ENCODE peak calls at places on chromosomes 2 and 18, in four cellular contexts. One of them, this sample, is unnamed.

GRCh38 chr18:24023185-24023814 is 8.7 kb downstream of the TTC39C start:
- DNase-seq in WTC11: peak
- DNase-seq in HFFc6: no peak
- DNase-seq in activated CD8-positive, alpha-beta T cell treated with anti-CD3 and anti-CD28 coated beads for 36 hours: peak
- DNase-seq in this sample: no peak

GRCh38 chr2:41853427-41854191 is 194.2 kb upstream of the PKDCC start:
- DNase-seq in WTC11: peak
- DNase-seq in HFFc6: peak
- DNase-seq in activated CD8-positive, alpha-beta T cell treated with anti-CD3 and anti-CD28 coated beads for 36 hours: peak
- DNase-seq in this sample: no peak

GRCh38 chr2:193965263-193965662 is 1691.8 kb upstream of the SLC39A10 start:
- DNase-seq in WTC11: no peak
- DNase-seq in HFFc6: no peak
- DNase-seq in activated CD8-positive, alpha-beta T cell treated with anti-CD3 and anti-CD28 coated beads for 36 hours: no peak
- DNase-seq in this sample: no peak

GRCh38 chr18:62258606-62259005 is 66.5 kb upstream of the TNFRSF11A start:
- DNase-seq in WTC11: no peak
- DNase-seq in HFFc6: no peak
- DNase-seq in activated CD8-positive, alpha-beta T cell treated with anti-CD3 and anti-CD28 coated beads for 36 hours: no peak
- DNase-seq in this sample: no peak

GRCh38 chr2:98455494-98455976 is 10.9 kb downstream of the INPP4A start:
- DNase-seq in WTC11: no peak
- DNase-seq in HFFc6: peak
- DNase-seq in activated CD8-positive, alpha-beta T cell treated with anti-CD3 and anti-CD28 coated beads for 36 hours: peak
- DNase-seq in this sample: no peak

GRCh38 chr2:143740431-143740830 is 611.2 kb downstream of the ARHGAP15 start:
- DNase-seq in WTC11: no peak
- DNase-seq in HFFc6: no peak
- DNase-seq in activated CD8-positive, alpha-beta T cell treated with anti-CD3 and anti-CD28 coated beads for 36 hours: no peak
- DNase-seq in this sample: no peak

GRCh38 chr2:220913384-220913783 is 658.7 kb downstream of the EPHA4 start:
- DNase-seq in WTC11: no peak
- DNase-seq in HFFc6: no peak
- DNase-seq in activated CD8-positive, alpha-beta T cell treated with anti-CD3 and anti-CD28 coated beads for 36 hours: no peak
- DNase-seq in this sample: no peak

GRCh38 chr2:27400348-27401135 is 8.8 kb downstream of the PPM1G start:
- DNase-seq in WTC11: no peak
- DNase-seq in HFFc6: no peak
- DNase-seq in activated CD8-positive, alpha-beta T cell treated with anti-CD3 and anti-CD28 coated beads for 36 hours: no peak
- DNase-seq in this sample: no peak

GRCh38 chr18:24065942-24066341 is 51.4 kb downstream of the TTC39C start:
- DNase-seq in WTC11: no peak
- DNase-seq in HFFc6: no peak
- DNase-seq in activated CD8-positive, alpha-beta T cell treated with anti-CD3 and anti-CD28 coated beads for 36 hours: no peak
- DNase-seq in this sample: no peak

GRCh38 chr2:42171396-42171971 is 2.3 kb downstream of the EML4 start:
- DNase-seq in WTC11: no peak
- DNase-seq in HFFc6: no peak
- DNase-seq in activated CD8-positive, alpha-beta T cell treated with anti-CD3 and anti-CD28 coated beads for 36 hours: no peak
- DNase-seq in this sample: no peak

GRCh38 chr2:79972661-79973060 is 331.9 kb downstream of the LRRTM1 start:
- DNase-seq in WTC11: no peak
- DNase-seq in HFFc6: no peak
- DNase-seq in activated CD8-positive, alpha-beta T cell treated with anti-CD3 and anti-CD28 coated beads for 36 hours: no peak
- DNase-seq in this sample: no peak

GRCh38 chr2:128325665-128326181 is 7.1 kb upstream of the HS6ST1 start:
- DNase-seq in WTC11: no peak
- DNase-seq in HFFc6: no peak
- DNase-seq in activated CD8-positive, alpha-beta T cell treated with anti-CD3 and anti-CD28 coated beads for 36 hours: no peak
- DNase-seq in this sample: peak

GRCh38 chr2:124824441-124824840 is 799.4 kb downstream of the CNTNAP5 start:
- DNase-seq in WTC11: no peak
- DNase-seq in HFFc6: no peak
- DNase-seq in activated CD8-positive, alpha-beta T cell treated with anti-CD3 and anti-CD28 coated beads for 36 hours: no peak
- DNase-seq in this sample: no peak

GRCh38 chr2:121093735-121094520 is 191.1 kb downstream of the TFCP2L1 start:
- DNase-seq in WTC11: no peak
- DNase-seq in HFFc6: peak
- DNase-seq in activated CD8-positive, alpha-beta T cell treated with anti-CD3 and anti-CD28 coated beads for 36 hours: no peak
- DNase-seq in this sample: no peak

GRCh38 chr2:140929866-140930265 is 1201.0 kb downstream of the LRP1B start:
- DNase-seq in WTC11: no peak
- DNase-seq in HFFc6: no peak
- DNase-seq in activated CD8-positive, alpha-beta T cell treated with anti-CD3 and anti-CD28 coated beads for 36 hours: no peak
- DNase-seq in this sample: peak

GRCh38 chr2:96447726-96448125 is 57.4 kb downstream of the NEURL3 start:
- DNase-seq in WTC11: no peak
- DNase-seq in HFFc6: no peak
- DNase-seq in activated CD8-positive, alpha-beta T cell treated with anti-CD3 and anti-CD28 coated beads for 36 hours: no peak
- DNase-seq in this sample: no peak

GRCh38 chr2:126776255-126776654 is 120.3 kb downstream of the GYPC start:
- DNase-seq in WTC11: no peak
- DNase-seq in HFFc6: no peak
- DNase-seq in activated CD8-positive, alpha-beta T cell treated with anti-CD3 and anti-CD28 coated beads for 36 hours: no peak
- DNase-seq in this sample: no peak

GRCh38 chr2:64018715-64019082 is 529 bp downstream of the VPS54 start:
- DNase-seq in WTC11: no peak
- DNase-seq in HFFc6: no peak
- DNase-seq in activated CD8-positive, alpha-beta T cell treated with anti-CD3 and anti-CD28 coated beads for 36 hours: peak
- DNase-seq in this sample: peak

GRCh38 chr2:36356199-36356989 is 816 bp downstream of the CRIM1 start:
- DNase-seq in WTC11: peak
- DNase-seq in HFFc6: peak
- DNase-seq in activated CD8-positive, alpha-beta T cell treated with anti-CD3 and anti-CD28 coated beads for 36 hours: peak
- DNase-seq in this sample: peak

GRCh38 chr2:33153008-33153407 is 206.3 kb downstream of the LTBP1 start:
- DNase-seq in WTC11: no peak
- DNase-seq in HFFc6: peak
- DNase-seq in activated CD8-positive, alpha-beta T cell treated with anti-CD3 and anti-CD28 coated beads for 36 hours: no peak
- DNase-seq in this sample: no peak

GRCh38 chr2:29281585-29281984 is 166.4 kb downstream of the CLIP4 start:
- DNase-seq in WTC11: no peak
- DNase-seq in HFFc6: peak
- DNase-seq in activated CD8-positive, alpha-beta T cell treated with anti-CD3 and anti-CD28 coated beads for 36 hours: no peak
- DNase-seq in this sample: no peak

GRCh38 chr2:64482765-64483504 is 29.0 kb downstream of the LGALSL start:
- DNase-seq in WTC11: no peak
- DNase-seq in HFFc6: peak
- DNase-seq in activated CD8-positive, alpha-beta T cell treated with anti-CD3 and anti-CD28 coated beads for 36 hours: no peak
- DNase-seq in this sample: no peak

GRCh38 chr18:65035701-65036100 is 715.1 kb upstream of the CDH7 start:
- DNase-seq in WTC11: no peak
- DNase-seq in HFFc6: no peak
- DNase-seq in activated CD8-positive, alpha-beta T cell treated with anti-CD3 and anti-CD28 coated beads for 36 hours: no peak
- DNase-seq in this sample: no peak

GRCh38 chr18:38981382-38981781 is 1415.8 kb upstream of the CELF4 start:
- DNase-seq in WTC11: no peak
- DNase-seq in HFFc6: no peak
- DNase-seq in activated CD8-positive, alpha-beta T cell treated with anti-CD3 and anti-CD28 coated beads for 36 hours: no peak
- DNase-seq in this sample: no peak

GRCh38 chr2:26876260-26876659 is 28.3 kb downstream of the DPYSL5 start:
- DNase-seq in WTC11: no peak
- DNase-seq in HFFc6: no peak
- DNase-seq in activated CD8-positive, alpha-beta T cell treated with anti-CD3 and anti-CD28 coated beads for 36 hours: no peak
- DNase-seq in this sample: no peak

GRCh38 chr18:38940863-38941531 is 1375.4 kb upstream of the CELF4 start:
- DNase-seq in WTC11: no peak
- DNase-seq in HFFc6: peak
- DNase-seq in activated CD8-positive, alpha-beta T cell treated with anti-CD3 and anti-CD28 coated beads for 36 hours: peak
- DNase-seq in this sample: no peak

GRCh38 chr2:180505203-180505602 is 475.2 kb upstream of the UBE2E3 start:
- DNase-seq in WTC11: no peak
- DNase-seq in HFFc6: peak
- DNase-seq in activated CD8-positive, alpha-beta T cell treated with anti-CD3 and anti-CD28 coated beads for 36 hours: no peak
- DNase-seq in this sample: no peak

GRCh38 chr2:234741976-234742375 is 209.8 kb upstream of the SH3BP4 start:
- DNase-seq in WTC11: no peak
- DNase-seq in HFFc6: no peak
- DNase-seq in activated CD8-positive, alpha-beta T cell treated with anti-CD3 and anti-CD28 coated beads for 36 hours: no peak
- DNase-seq in this sample: no peak

GRCh38 chr2:86038291-86039081 is 67.2 kb downstream of the POLR1A start:
- DNase-seq in WTC11: no peak
- DNase-seq in HFFc6: peak
- DNase-seq in activated CD8-positive, alpha-beta T cell treated with anti-CD3 and anti-CD28 coated beads for 36 hours: peak
- DNase-seq in this sample: peak

GRCh38 chr2:110731064-110731463 is 1.3 kb upstream of the ACOXL start:
- DNase-seq in WTC11: no peak
- DNase-seq in HFFc6: no peak
- DNase-seq in activated CD8-positive, alpha-beta T cell treated with anti-CD3 and anti-CD28 coated beads for 36 hours: no peak
- DNase-seq in this sample: no peak

GRCh38 chr2:9638532-9638931 is 7.7 kb upstream of the YWHAQ start:
- DNase-seq in WTC11: no peak
- DNase-seq in HFFc6: peak
- DNase-seq in activated CD8-positive, alpha-beta T cell treated with anti-CD3 and anti-CD28 coated beads for 36 hours: no peak
- DNase-seq in this sample: peak

GRCh38 chr2:160970052-160970846 is 190.0 kb upstream of the TANK start:
- DNase-seq in WTC11: peak
- DNase-seq in HFFc6: peak
- DNase-seq in activated CD8-positive, alpha-beta T cell treated with anti-CD3 and anti-CD28 coated beads for 36 hours: peak
- DNase-seq in this sample: no peak

DNA sequence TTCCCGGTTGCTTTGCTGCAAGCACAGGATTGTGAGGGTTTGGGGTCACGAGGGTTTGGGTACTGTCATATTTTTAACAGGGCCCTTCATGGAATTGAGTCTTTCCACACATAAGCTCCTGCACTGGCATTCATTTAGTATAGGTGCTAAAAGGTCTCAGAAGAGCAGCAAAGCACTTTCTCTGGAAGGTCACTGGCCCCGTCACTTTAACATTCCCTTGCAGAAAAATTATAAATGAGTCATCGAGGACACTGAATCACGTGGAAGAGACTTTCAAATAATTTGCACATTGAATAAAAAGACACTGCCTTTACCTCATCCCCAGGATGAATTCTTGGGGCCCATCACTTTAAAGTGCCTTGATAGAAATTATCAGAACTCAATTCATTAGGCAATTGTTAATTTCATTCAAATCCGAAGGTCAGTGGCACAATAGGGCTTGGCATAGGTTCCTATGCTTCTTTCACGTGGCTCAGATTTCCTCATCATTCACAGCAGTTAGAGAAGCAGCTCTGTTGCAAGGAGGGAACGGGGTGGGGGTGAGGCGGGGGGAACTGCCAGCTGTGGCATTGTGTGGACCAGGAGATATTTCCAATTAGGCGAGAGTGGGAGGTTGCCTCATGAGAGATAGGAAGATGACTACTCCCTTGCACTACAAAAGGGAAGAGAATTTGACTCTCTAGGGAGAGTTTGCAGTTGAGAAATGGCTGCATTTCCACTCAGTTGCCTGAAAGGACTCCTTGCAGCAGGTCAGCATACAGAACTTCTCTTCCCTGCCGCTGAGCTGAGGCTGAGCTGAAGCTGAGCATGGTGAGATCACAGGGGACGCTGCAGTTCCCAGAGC is 86.4 kb upstream of the NPAS2 start:
- DNase-seq in WTC11: peak
- DNase-seq in HFFc6: no peak
- DNase-seq in activated CD8-positive, alpha-beta T cell treated with anti-CD3 and anti-CD28 coated beads for 36 hours: no peak
- DNase-seq in this sample: peak
- TF ChIP-seq CTCF in WTC11: no peak
- TF ChIP-seq CTCF in HFFc6: no peak
- TF ChIP-seq CTCF in activated CD8-positive, alpha-beta T cell treated with anti-CD3 and anti-CD28 coated beads for 36 hours: no peak
- TF ChIP-seq CTCF in this sample: no peak

GRCh38 chr2:237964194-237964577 is 2.6 kb upstream of the UBE2F start:
- DNase-seq in WTC11: no peak
- DNase-seq in HFFc6: no peak
- DNase-seq in activated CD8-positive, alpha-beta T cell treated with anti-CD3 and anti-CD28 coated beads for 36 hours: no peak
- DNase-seq in this sample: no peak
- TF ChIP-seq CTCF in WTC11: no peak
- TF ChIP-seq CTCF in HFFc6: no peak
- TF ChIP-seq CTCF in activated CD8-positive, alpha-beta T cell treated with anti-CD3 and anti-CD28 coated beads for 36 hours: no peak
- TF ChIP-seq CTCF in this sample: no peak

DNA sequence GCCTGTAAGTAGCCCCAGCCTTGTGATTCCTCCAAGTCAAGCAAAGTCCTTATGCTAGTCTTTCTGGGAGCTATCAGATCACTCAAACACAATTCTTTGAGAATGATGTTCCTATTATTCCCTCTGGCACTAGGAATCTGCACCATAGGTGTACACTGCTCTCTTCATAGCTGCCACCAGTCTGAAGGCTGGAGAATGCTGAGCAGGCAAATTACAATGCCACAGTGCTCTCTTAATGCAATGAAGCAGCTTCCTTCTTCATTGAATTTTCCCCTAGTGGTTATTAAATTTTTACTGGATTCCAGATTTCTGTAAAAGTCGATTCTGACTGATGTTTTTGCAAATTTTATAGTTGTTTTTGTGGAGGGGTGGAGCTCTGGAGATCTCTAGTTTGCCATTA is 84.8 kb downstream of the CCDC178 start:
- DNase-seq in WTC11: no peak
- DNase-seq in HFFc6: no peak
- DNase-seq in activated CD8-positive, alpha-beta T cell treated with anti-CD3 and anti-CD28 coated beads for 36 hours: no peak
- DNase-seq in this sample: no peak
- TF ChIP-seq CTCF in WTC11: no peak
- TF ChIP-seq CTCF in HFFc6: no peak
- TF ChIP-seq CTCF in activated CD8-positive, alpha-beta T cell treated with anti-CD3 and anti-CD28 coated beads for 36 hours: no peak
- TF ChIP-seq CTCF in this sample: no peak

GRCh38 chr2:151945186-151945585 is 117.0 kb upstream of the ARL5A start:
- DNase-seq in WTC11: no peak
- DNase-seq in HFFc6: no peak
- DNase-seq in activated CD8-positive, alpha-beta T cell treated with anti-CD3 and anti-CD28 coated beads for 36 hours: no peak
- DNase-seq in this sample: no peak

GRCh38 chr2:151945602-151946001 is 117.4 kb upstream of the ARL5A start:
- DNase-seq in WTC11: no peak
- DNase-seq in HFFc6: no peak
- DNase-seq in activated CD8-positive, alpha-beta T cell treated with anti-CD3 and anti-CD28 coated beads for 36 hours: no peak
- DNase-seq in this sample: no peak

GRCh38 chr2:151946856-151947523 is 118.8 kb upstream of the ARL5A start:
- DNase-seq in WTC11: peak
- DNase-seq in HFFc6: no peak
- DNase-seq in activated CD8-positive, alpha-beta T cell treated with anti-CD3 and anti-CD28 coated beads for 36 hours: peak
- DNase-seq in this sample: no peak

GRCh38 chr2:151943461-151943860 is 115.2 kb upstream of the ARL5A start:
- DNase-seq in WTC11: no peak
- DNase-seq in HFFc6: no peak
- DNase-seq in activated CD8-positive, alpha-beta T cell treated with anti-CD3 and anti-CD28 coated beads for 36 hours: no peak
- DNase-seq in this sample: no peak

DNA sequence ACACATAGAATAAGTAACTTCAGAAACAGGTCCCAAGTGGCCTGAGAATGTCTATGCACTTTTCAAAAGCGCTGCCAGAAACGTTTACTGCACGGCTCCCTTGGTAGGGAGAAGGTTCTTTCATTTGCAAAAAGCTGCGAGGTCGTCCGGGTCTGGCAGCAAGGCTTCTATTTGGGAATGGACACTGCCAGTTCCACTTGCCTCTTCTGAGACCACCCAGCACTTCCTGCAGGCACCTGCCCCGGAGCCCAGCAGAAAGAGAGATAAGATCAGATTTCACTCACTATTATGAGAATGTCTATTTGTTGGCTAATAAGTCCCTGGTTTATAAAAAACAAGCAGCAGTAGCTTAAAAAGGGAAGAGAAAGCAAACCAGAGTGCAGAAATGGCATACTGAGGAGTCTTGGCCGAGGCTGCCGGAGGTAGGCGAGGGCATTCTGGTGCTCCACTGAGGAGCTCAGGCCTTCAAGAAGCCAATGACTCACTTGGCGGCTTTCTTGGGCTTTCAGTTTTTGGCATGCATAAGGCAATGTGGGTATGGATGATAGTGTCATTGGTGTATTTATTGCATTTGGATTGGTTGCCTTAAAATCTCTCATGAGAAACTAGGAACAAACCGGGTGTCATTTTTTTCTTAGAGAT is 119.4 kb upstream of the ARL5A start:
- DNase-seq in WTC11: peak
- DNase-seq in HFFc6: no peak
- DNase-seq in activated CD8-positive, alpha-beta T cell treated with anti-CD3 and anti-CD28 coated beads for 36 hours: no peak
- DNase-seq in this sample: peak
- TF ChIP-seq CTCF in WTC11: no peak
- TF ChIP-seq CTCF in HFFc6: peak
- TF ChIP-seq CTCF in activated CD8-positive, alpha-beta T cell treated with anti-CD3 and anti-CD28 coated beads for 36 hours: peak
- TF ChIP-seq CTCF in this sample: no peak